ENCODE peak calls at places on chromosomes 5 and 9, in four cellular contexts. N is HepG2, R is K562, O is H1. M is an unnamed sample.

GRCh38 chr9:132663120-132663519 is 6.7 kb downstream of the DDX31 start:
- DNase-seq in N (no peak), R (no peak), O (no peak), M (no peak)

GRCh38 chr9:127204771-127205470 is 59.7 kb upstream of the GARNL3 start:
- DNase-seq in N (peak), R (peak), O (no peak), M (no peak)

GRCh38 chr9:95511952-95512750 is 4.6 kb downstream of the PTCH1 start:
- DNase-seq in N (no peak), R (no peak), O (peak), M (no peak)

GRCh38 chr5:149063017-149063687 is at the start of gene SH3TC2:
- DNase-seq in N (peak), R (no peak), O (peak), M (no peak)

GRCh38 chr5:135995979-135996378 is 32.8 kb upstream of the TGFBI start:
- DNase-seq in N (no peak), R (no peak), O (no peak), M (no peak)

GRCh38 chr5:110844251-110844650 is 105.4 kb downstream of the SLC25A46 start:
- DNase-seq in N (no peak), R (no peak), O (no peak), M (no peak)

GRCh38 chr5:88778736-88779135 is 104.2 kb downstream of the MEF2C start:
- DNase-seq in N (no peak), R (no peak), O (no peak), M (no peak)

GRCh38 chr9:35905912-35906679 is at the start of gene HRCT1:
- DNase-seq in N (peak), R (no peak), O (no peak), M (no peak)

GRCh38 chr5:170297589-170298462 is at the start of gene LCP2:
- DNase-seq in N (no peak), R (no peak), O (no peak), M (no peak)

GRCh38 chr9:33041459-33042188 is 16.6 kb downstream of the DNAJA1 start:
- DNase-seq in N (no peak), R (no peak), O (no peak), M (no peak)

GRCh38 chr9:16341176-16341575 is 529.3 kb downstream of the BNC2 start:
- DNase-seq in N (no peak), R (no peak), O (no peak), M (no peak)

GRCh38 chr5:118033686-118034338 is 954.5 kb downstream of the DTWD2 start:
- DNase-seq in N (no peak), R (no peak), O (no peak), M (no peak)

GRCh38 chr5:118029807-118030206 is 958.5 kb downstream of the DTWD2 start:
- DNase-seq in N (no peak), R (no peak), O (no peak), M (no peak)
- TF ChIP-seq CREB1 in N (no peak), R (no peak), O (no peak), M (no peak)

GRCh38 chr5:82374637-82375036 is 96.5 kb upstream of the RPS23 start:
- DNase-seq in N (no peak), R (no peak), O (no peak), M (peak)
- H3K9ac ChIP-seq in N (no peak), R (no peak), O (no peak), M (no peak)

DNA sequence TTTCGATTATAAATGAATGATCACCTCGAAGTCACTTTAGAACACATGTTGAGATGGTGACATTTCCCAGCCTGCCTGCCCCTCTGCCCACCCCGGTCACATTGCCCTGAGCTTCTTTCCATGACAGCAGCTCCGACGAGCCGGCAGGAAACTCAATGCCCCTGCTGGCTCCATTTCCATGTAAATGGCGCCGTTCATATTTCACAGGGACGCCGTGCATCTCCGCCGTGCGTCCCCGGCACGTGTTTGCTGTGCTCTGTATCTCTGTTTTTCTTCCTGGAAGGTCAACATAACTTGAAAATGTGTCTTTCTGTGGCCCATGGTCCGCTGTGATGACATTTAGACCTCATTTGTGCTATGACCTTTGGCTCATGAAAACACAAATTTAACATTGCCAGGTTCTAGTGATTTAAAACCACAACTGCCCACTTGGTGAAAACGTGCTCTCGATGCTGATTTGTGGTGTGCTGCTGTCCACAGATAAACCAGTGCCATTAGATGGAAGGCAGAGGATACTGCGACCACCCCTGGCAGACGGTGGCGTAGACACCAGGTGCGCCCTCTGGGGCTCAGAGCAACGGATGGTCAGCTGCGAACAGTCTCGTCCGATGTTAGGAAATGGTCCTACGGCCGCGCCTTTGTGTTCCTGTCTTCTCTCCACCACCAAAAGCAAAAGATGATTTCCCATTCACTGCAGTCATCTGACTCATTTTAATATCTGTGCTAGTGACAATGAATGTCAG is 43.1 kb downstream of the UBE2QL1 start:
- DNase-seq in N (no peak), R (no peak), O (no peak), M (no peak)
- TF ChIP-seq CREB1 in N (no peak), R (no peak), O (no peak), M (no peak)

DNA sequence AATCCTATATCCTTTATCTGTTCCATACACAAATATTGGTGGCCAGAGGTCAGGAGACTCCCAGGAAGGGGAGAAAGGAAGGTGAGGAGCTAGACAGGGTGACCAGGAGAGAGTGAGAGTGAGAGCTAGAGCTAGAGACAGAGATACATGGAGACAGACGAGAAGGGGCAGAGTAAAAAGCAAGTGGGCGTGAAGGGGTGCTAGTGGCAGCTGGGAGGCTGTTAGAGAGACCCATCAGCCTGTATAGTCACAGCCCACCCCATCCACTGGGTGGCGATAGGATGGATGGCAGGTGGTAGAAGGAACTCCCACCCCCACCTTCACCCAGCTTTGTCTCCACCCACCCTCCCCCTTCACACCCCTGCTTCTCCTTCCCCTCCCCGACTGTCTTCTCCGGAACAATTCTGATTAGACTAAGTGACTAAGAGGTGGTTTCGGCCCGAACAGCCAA is 32.8 kb downstream of the PCDH1 start:
- DNase-seq in N (no peak), R (peak), O (no peak), M (no peak)
- H3K9ac ChIP-seq in N (no peak), R (no peak), O (no peak), M (no peak)

GRCh38 chr5:14035859-14036440 is 91.5 kb upstream of the DNAH5 start:
- DNase-seq in N (peak), R (no peak), O (no peak), M (no peak)
- TF ChIP-seq CREB1 in N (peak), R (no peak), O (peak), M (no peak)

GRCh38 chr5:177526791-177527190 is 10.0 kb upstream of the DDX41 start:
- DNase-seq in N (no peak), R (no peak), O (no peak), M (no peak)

GRCh38 chr5:177523711-177524538 is 7.2 kb upstream of the DDX41 start:
- DNase-seq in N (no peak), R (no peak), O (no peak), M (no peak)

GRCh38 chr5:177524941-177525655 is 8.3 kb upstream of the DDX41 start:
- DNase-seq in N (no peak), R (no peak), O (no peak), M (no peak)

GRCh38 chr5:177526191-177526590 is 9.4 kb upstream of the DDX41 start:
- DNase-seq in N (no peak), R (no peak), O (no peak), M (no peak)

GRCh38 chr5:177524539-177524900 is 7.8 kb upstream of the DDX41 start:
- DNase-seq in N (no peak), R (no peak), O (no peak), M (no peak)
- H3K9ac ChIP-seq in N (no peak), R (no peak), O (no peak), M (no peak)

GRCh38 chr5:78112931-78113330 is 181.6 kb downstream of the AP3B1 start:
- DNase-seq in N (no peak), R (no peak), O (no peak), M (no peak)

GRCh38 chr5:78108564-78108963 is 185.9 kb downstream of the AP3B1 start:
- DNase-seq in N (no peak), R (no peak), O (no peak), M (no peak)

GRCh38 chr5:78113689-78114088 is 180.8 kb downstream of the AP3B1 start:
- DNase-seq in N (no peak), R (no peak), O (no peak), M (no peak)

GRCh38 chr5:78109891-78110324 is 184.6 kb downstream of the AP3B1 start:
- DNase-seq in N (no peak), R (no peak), O (no peak), M (peak)
- TF ChIP-seq CREB1 in N (no peak), R (no peak), O (no peak), M (no peak)

GRCh38 chr5:180618487-180618829 is 27.2 kb upstream of the SCGB3A1 start:
- DNase-seq in N (no peak), R (no peak), O (no peak), M (no peak)

GRCh38 chr5:180620014-180620413 is 28.7 kb upstream of the SCGB3A1 start:
- DNase-seq in N (no peak), R (no peak), O (no peak), M (no peak)

GRCh38 chr5:180621311-180621710 is 28.1 kb downstream of the FLT4 start:
- DNase-seq in N (no peak), R (no peak), O (no peak), M (no peak)

GRCh38 chr5:180619563-180619915 is 28.2 kb upstream of the SCGB3A1 start:
- DNase-seq in N (no peak), R (no peak), O (no peak), M (no peak)

GRCh38 chr5:180618830-180619562 is 27.7 kb upstream of the SCGB3A1 start:
- DNase-seq in N (no peak), R (no peak), O (peak), M (no peak)
- H3K9ac ChIP-seq in N (no peak), R (no peak), O (peak), M (no peak)

DNA sequence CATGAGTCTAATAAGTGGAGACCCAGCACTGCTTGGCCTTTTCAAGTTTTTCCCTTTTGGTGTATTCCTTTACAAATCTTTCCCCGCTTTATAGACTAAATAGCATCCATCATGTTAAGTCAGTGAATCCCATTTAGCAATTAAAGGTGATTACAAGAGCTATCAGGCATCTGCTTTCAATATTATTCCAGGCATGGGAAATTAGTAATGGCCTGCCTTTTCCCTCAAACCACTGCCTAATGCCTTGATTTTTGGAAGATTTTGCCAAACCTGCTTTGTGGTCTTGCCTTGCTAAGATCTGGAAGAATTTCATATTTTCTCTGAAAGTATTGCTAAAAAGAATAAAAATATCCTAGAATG is 102.8 kb upstream of the GNA14 start:
- DNase-seq in N (no peak), R (no peak), O (no peak), M (no peak)
- TF ChIP-seq CREB1 in N (no peak), R (no peak), O (no peak), M (no peak)

M was measured in GM12878.